ENCODE peak calls at places on chromosomes 2 and 18, in five cellular contexts. I, Q, A, O and R are unnamed samples.
A peak's percentile ranks its signal among the peaks of the same experiment; 100 is the strongest.

GRCh38 chr2:174870787-174871186 is 106.5 kb upstream of the CHRNA1 start:
- DNase-seq in I (no peak), Q (no peak), A (no peak), O (no peak), R (no peak)

GRCh38 chr2:166765141-166765540 is 123.1 kb upstream of the XIRP2 start:
- DNase-seq in I (no peak), Q (no peak), A (no peak), O (no peak), R (no peak)

GRCh38 chr2:31903109-31903780 is 107.6 kb downstream of the MEMO1 start:
- DNase-seq in I (no peak), Q (no peak), A (no peak), O (no peak), R (no peak)

GRCh38 chr2:42944744-42945415 is 152.5 kb upstream of the HAAO start:
- DNase-seq in I (no peak), Q (no peak), A (no peak), O (no peak), R (no peak)

GRCh38 chr2:118115761-118116160 is 27.5 kb downstream of the INSIG2 start:
- DNase-seq in I (no peak), Q (no peak), A (no peak), O (no peak), R (no peak)

GRCh38 chr2:108446703-108447102 is 2.3 kb upstream of the GCC2 start:
- DNase-seq in I (no peak), Q (no peak), A (no peak), O (no peak), R (no peak)

GRCh38 chr2:147017976-147018645 is 826.7 kb upstream of the ACVR2A start:
- DNase-seq in I (no peak), Q (no peak), A (no peak), O (no peak), R (no peak)

GRCh38 chr2:174438146-174438886 is 42.8 kb downstream of the SCRN3 start:
- DNase-seq in I (no peak), Q (peak; percentile 82), A (no peak), O (peak; percentile 25), R (no peak)

GRCh38 chr2:1707771-1708351 is 36.5 kb downstream of the PXDN start:
- DNase-seq in I (no peak), Q (peak; percentile 92), A (no peak), O (peak; percentile 71), R (peak; percentile 95)

GRCh38 chr2:85623991-85624390 is 8.0 kb downstream of the USP39 start:
- DNase-seq in I (no peak), Q (no peak), A (no peak), O (no peak), R (no peak)

GRCh38 chr2:224836263-224836662 is 120.1 kb upstream of the CCDC195 start:
- DNase-seq in I (no peak), Q (no peak), A (no peak), O (no peak), R (no peak)

GRCh38 chr2:104868081-104868806 is 14.3 kb downstream of the POU3F3 start:
- DNase-seq in I (no peak), Q (no peak), A (no peak), O (no peak), R (no peak)

GRCh38 chr2:74991977-74992376 is 33.5 kb downstream of the POLE4 start:
- DNase-seq in I (no peak), Q (no peak), A (no peak), O (no peak), R (no peak)

GRCh38 chr18:24270358-24270936 is 127.2 kb downstream of the OSBPL1A start:
- DNase-seq in I (no peak), Q (no peak), A (no peak), O (no peak), R (no peak)

GRCh38 chr2:165795011-165795410 is 964 bp upstream of the GALNT3 start:
- DNase-seq in I (no peak), Q (no peak), A (no peak), O (no peak), R (no peak)

GRCh38 chr2:231411871-231412615 is 16.5 kb downstream of the B3GNT7 start:
- DNase-seq in I (peak; percentile 20), Q (peak; percentile 94), A (peak; percentile 59), O (peak; percentile 90), R (peak; percentile 88)

GRCh38 chr18:55401638-55402191 is 186.3 kb downstream of the TCF4 start:
- DNase-seq in I (no peak), Q (peak; percentile 72), A (no peak), O (peak; percentile 32), R (no peak)

GRCh38 chr2:240956161-240956934 is 42.1 kb upstream of the SNED1 start:
- DNase-seq in I (no peak), Q (peak; percentile 48), A (no peak), O (no peak), R (peak; percentile 56)

GRCh38 chr2:224405841-224406370 is 4.0 kb upstream of the FAM124B start:
- DNase-seq in I (no peak), Q (no peak), A (no peak), O (no peak), R (no peak)

GRCh38 chr2:199929257-199929656 is 18.2 kb downstream of the C2orf69 start:
- DNase-seq in I (no peak), Q (no peak), A (no peak), O (no peak), R (no peak)
- H3K36me3 ChIP-seq in I (peaks cover 95% of the 10 kb centered on the region), Q (peaks cover 9% of the 10 kb centered on the region), A (peaks cover 11% of the 10 kb centered on the region), O (no peaks in the 10 kb centered on the region), R (peaks cover 21% of the 10 kb centered on the region)

DNA sequence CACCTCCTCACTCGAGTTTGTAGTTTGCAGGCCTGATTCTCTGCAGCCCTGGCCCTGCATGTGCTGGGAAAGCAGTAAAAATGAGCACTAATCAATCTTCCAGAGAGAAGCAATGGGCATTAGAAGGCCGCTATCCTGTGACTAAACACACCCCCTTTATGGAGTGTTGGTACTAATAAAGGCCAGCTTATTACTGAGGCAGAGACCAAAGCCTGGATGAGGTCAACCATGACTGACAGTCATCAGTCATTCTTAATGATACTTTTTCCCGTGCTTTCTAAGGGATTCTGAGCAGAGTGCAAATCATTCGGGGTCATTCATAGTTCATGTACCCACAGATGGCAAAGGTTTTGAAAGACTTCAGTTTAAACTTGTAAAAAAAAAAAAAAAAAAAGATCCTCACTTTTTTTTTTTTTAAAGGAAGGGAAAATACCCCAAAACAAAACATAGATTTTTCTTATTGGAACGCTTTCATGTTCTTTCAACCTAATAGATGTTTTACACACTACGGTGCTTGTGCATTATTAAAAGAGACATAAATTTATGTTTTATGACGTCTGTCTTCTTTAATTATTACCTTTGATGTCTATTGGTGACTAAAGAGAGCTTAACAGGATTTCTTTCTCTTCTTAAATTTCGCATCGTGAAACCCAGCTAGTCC is 13.2 kb downstream of the TSHZ1 start:
- DNase-seq in I (no peak), Q (no peak), A (no peak), O (no peak), R (no peak)
- H3K4me1 ChIP-seq in I (no peaks in the 10 kb centered on the region), Q (peaks cover 70% of the 10 kb centered on the region), A (peaks cover 25% of the 10 kb centered on the region), O (peaks cover 11% of the 10 kb centered on the region), R (no peaks in the 10 kb centered on the region)

GRCh38 chr2:124136110-124136509 is 111.0 kb downstream of the CNTNAP5 start:
- DNase-seq in I (no peak), Q (no peak), A (no peak), O (no peak), R (no peak)
- H3K4me3 ChIP-seq in I (no peak overlapping the region), Q (no peak overlapping the region), A (no peak overlapping the region), O (no peak overlapping the region), R (no peak overlapping the region)

GRCh38 chr2:218886461-218886947 is 5.9 kb downstream of the WNT10A start:
- DNase-seq in I (no peak), Q (no peak), A (no peak), O (no peak), R (no peak)

GRCh38 chr2:218882866-218883366 is 2.3 kb downstream of the WNT10A start:
- DNase-seq in I (no peak), Q (no peak), A (no peak), O (no peak), R (no peak)

GRCh38 chr2:218885981-218886447 is 5.4 kb downstream of the WNT10A start:
- DNase-seq in I (peak; percentile 59), Q (no peak), A (no peak), O (no peak), R (no peak)

GRCh38 chr2:218883491-218884490 is 3.1 kb downstream of the WNT10A start:
- DNase-seq in I (peak; percentile 26), Q (no peak), A (no peak), O (no peak), R (no peak)

GRCh38 chr2:218884519-218884918 is 3.9 kb downstream of the WNT10A start:
- DNase-seq in I (no peak), Q (no peak), A (no peak), O (no peak), R (no peak)
- H3K36me3 ChIP-seq in I (no peaks in the 10 kb centered on the region), Q (no peaks in the 10 kb centered on the region), A (no peaks in the 10 kb centered on the region), O (no peaks in the 10 kb centered on the region), R (no peaks in the 10 kb centered on the region)